ENCODE peak calls at places on chromosomes 6 and 20, in eight cellular contexts. O, I, A, L, G, N, P and R are unnamed samples.
A peak's percentile ranks its signal among the peaks of the same experiment; 100 is the strongest.

GRCh38 chr6:127824061-127824460 is 76.8 kb downstream of the THEMIS start:
- DNase-seq in P (peak; percentile 7), O (no peak), N (no peak), L (no peak), G (no peak), A (no peak), I (no peak), R (no peak)

GRCh38 chr6:122394016-122394415 is 5.4 kb upstream of the HSF2 start:
- DNase-seq in L (no peak), I (no peak), O (no peak), P (no peak), N (no peak), G (no peak), A (no peak), R (no peak)

GRCh38 chr20:50418890-50419642 is 91.1 kb upstream of the PTPN1 start:
- DNase-seq in I (no peak), G (no peak), N (no peak), L (no peak), P (no peak), A (no peak), O (no peak), R (no peak)

GRCh38 chr6:132893772-132894490 is 79.6 kb downstream of the RPS12 start:
- DNase-seq in P (no peak), L (no peak), N (no peak), O (no peak), A (no peak), I (peak; percentile 47), G (no peak), R (no peak)

GRCh38 chr6:21457647-21458046 is 135.9 kb upstream of the SOX4 start:
- DNase-seq in A (no peak), O (no peak), N (no peak), P (no peak), G (no peak), L (no peak), I (no peak), R (no peak)

GRCh38 chr6:8080338-8081151 is 16.4 kb upstream of the BLOC1S5 start:
- DNase-seq in I (no peak), P (no peak), L (no peak), O (no peak), N (no peak), G (peak; percentile 82), A (peak; percentile 24), R (no peak)

GRCh38 chr6:19837511-19838441 is 606 bp downstream of the ID4 start:
- DNase-seq in A (peak; percentile 75), O (no peak), I (peak; percentile 75), N (peak; percentile 87), G (peak; percentile 44), L (peak; percentile 62), P (no peak), R (peak; percentile 67)

GRCh38 chr6:38391909-38392614 is 247.7 kb downstream of the BTBD9 start:
- DNase-seq in O (no peak), L (no peak), I (no peak), N (no peak), G (no peak), P (no peak), A (peak; percentile 8), R (no peak)

GRCh38 chr6:72622094-72622540 is 253 bp downstream of the KCNQ5 start:
- DNase-seq in L (peak; percentile 72), O (no peak), G (no peak), A (peak; percentile 61), N (peak; percentile 76), I (peak; percentile 84), P (peak; percentile 73), R (peak; percentile 86)

GRCh38 chr20:14687317-14687716 is 349.9 kb upstream of the FLRT3 start:
- DNase-seq in L (no peak), P (no peak), A (no peak), I (no peak), N (no peak), O (no peak), G (peak; percentile 41), R (no peak)

GRCh38 chr20:59328071-59328470 is 27.7 kb downstream of the EDN3 start:
- DNase-seq in O (no peak), P (no peak), I (no peak), G (no peak), A (no peak), L (no peak), N (no peak), R (no peak)

GRCh38 chr6:139569561-139569960 is 195.1 kb upstream of the CITED2 start:
- DNase-seq in G (peak; percentile 74), A (no peak), N (no peak), O (no peak), I (no peak), P (no peak), L (no peak), R (no peak)

DNA sequence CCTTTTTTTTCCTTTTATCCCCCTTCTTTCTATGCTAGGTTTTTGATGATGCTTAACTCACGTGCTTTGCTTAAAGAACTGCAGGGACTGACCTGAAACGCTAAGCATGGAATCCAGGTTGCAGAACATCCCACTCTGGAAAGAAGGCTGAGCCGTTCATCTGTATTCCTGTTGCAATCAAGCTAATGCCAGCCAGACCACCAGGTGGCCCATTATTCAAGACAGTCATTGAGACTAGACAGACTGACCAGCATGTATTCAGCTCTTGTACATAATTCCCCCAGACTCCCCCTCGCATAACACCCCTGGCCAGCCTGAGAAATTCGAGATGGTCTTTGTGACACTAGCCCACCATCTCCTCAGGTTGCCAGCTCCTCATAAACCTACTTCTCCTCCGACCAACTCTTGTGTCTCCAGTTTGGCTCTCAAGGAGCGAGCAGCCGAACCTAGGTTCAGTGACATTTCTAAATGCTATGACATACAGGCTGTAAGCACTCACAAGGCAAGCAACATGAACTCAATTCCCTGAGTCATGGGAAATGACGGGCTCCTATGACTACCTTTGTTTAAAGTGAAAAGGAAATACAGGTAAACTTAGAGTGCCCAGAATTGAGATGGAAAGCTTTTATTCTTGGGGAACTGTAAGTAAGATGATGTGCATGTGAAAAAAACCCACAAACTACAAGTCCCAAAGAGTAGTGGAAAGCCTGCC is 309.3 kb upstream of the CDYL start:
- DNase-seq in G (peak; percentile 77), A (no peak), P (no peak), O (no peak), I (no peak), L (no peak), N (peak; percentile 25), R (no peak)
- TF ChIP-seq CTCF in G (peak; percentile 44), A (no peak), P (no peak), O (peak; percentile 28), I (peak; percentile 24), L (no peak), N (peak; percentile 13), R (no peak)

GRCh38 chr6:158786645-158787304 is 32.4 kb downstream of the EZR start:
- DNase-seq in O (no peak), L (no peak), A (peak; percentile 58), P (no peak), N (no peak), G (no peak), I (no peak), R (no peak)
- TF ChIP-seq EZH2phosphoT487 in O (no peak), L (no peak), A (no peak), P (no peak), N (no peak), G (no peak), I (no peak), R (no peak)

GRCh38 chr20:45890997-45891983 is at the start of the genes CTSA and NEURL2:
- DNase-seq in A (peak; percentile 96), P (peak; percentile 89), I (peak; percentile 99), N (peak; percentile 87), G (peak; percentile 87), L (peak; percentile 95), O (peak; percentile 82), R (peak; percentile 91)
- TF ChIP-seq CTCF in A (no peak), P (no peak), I (no peak), N (no peak), G (peak; percentile 31), L (no peak), O (no peak), R (no peak)

GRCh38 chr20:62822788-62823651 is 6.2 kb downstream of the COL9A3 start:
- DNase-seq in N (peak; percentile 68), O (peak; percentile 85), G (peak; percentile 88), A (peak; percentile 65), P (peak; percentile 69), L (peak; percentile 74), I (peak; percentile 89), R (peak; percentile 87)
- TF ChIP-seq EZH2phosphoT487 in N (no peak), O (no peak), G (no peak), A (no peak), P (no peak), L (no peak), I (no peak), R (no peak)